ENCODE peak calls at places on chromosomes 11 and 22, in four cellular contexts. M, I, G and J are unnamed samples.

GRCh38 chr11:19200410-19201201 is 1.2 kb downstream of the CSRP3 start:
- DNase-seq in M (no peak), I (no peak), G (no peak), J (no peak)

GRCh38 chr22:25475554-25476022 is 88.9 kb upstream of the GRK3 start:
- DNase-seq in M (no peak), I (no peak), G (no peak), J (no peak)

GRCh38 chr11:30429550-30429949 is 106.6 kb downstream of the ARL14EP start:
- DNase-seq in M (no peak), I (no peak), G (no peak), J (no peak)

GRCh38 chr11:3087821-3088800 is 30.9 kb upstream of the CARS1 start:
- DNase-seq in M (no peak), I (no peak), G (no peak), J (no peak)

GRCh38 chr11:2752204-2752772 is 52.5 kb upstream of the KCNQ1OT1 start:
- DNase-seq in M (no peak), I (no peak), G (no peak), J (no peak)

GRCh38 chr22:37328017-37328416 is 45.7 kb downstream of the CYTH4 start:
- DNase-seq in M (no peak), I (no peak), G (no peak), J (no peak)

GRCh38 chr22:22074634-22075381 is 92.2 kb upstream of the TOP3B start:
- DNase-seq in M (no peak), I (no peak), G (no peak), J (no peak)

GRCh38 chr22:19109198-19110063 is 12.8 kb downstream of the DGCR2 start:
- DNase-seq in M (peak; percentile 95), I (peak; percentile 79), G (no peak), J (peak; percentile 55)

GRCh38 chr11:13952668-13953067 is 9.9 kb upstream of the SPON1 start:
- DNase-seq in M (no peak), I (no peak), G (no peak), J (no peak)

GRCh38 chr22:31141551-31141950 is 1.2 kb upstream of the PLA2G3 start:
- DNase-seq in M (no peak), I (no peak), G (no peak), J (no peak)

GRCh38 chr11:102603576-102603975 is 21.6 kb downstream of the MMP20 start:
- DNase-seq in M (no peak), I (no peak), G (no peak), J (no peak)

GRCh38 chr11:103364687-103365086 is 255.5 kb downstream of the DYNC2H1 start:
- DNase-seq in M (no peak), I (no peak), G (no peak), J (no peak)

GRCh38 chr11:93740031-93740801 is 1.1 kb downstream of the TAF1D start:
- DNase-seq in M (peak; percentile 54), I (peak; percentile 75), G (no peak), J (no peak)

GRCh38 chr22:50112151-50113118 is 22.6 kb downstream of the MOV10L1 start:
- DNase-seq in M (no peak), I (no peak), G (no peak), J (no peak)

GRCh38 chr11:14902650-14903350 is 10.8 kb upstream of the CYP2R1 start:
- DNase-seq in M (no peak), I (no peak), G (no peak), J (no peak)

GRCh38 chr22:27466229-27466628 is 335.3 kb downstream of the MN1 start:
- DNase-seq in M (no peak), I (no peak), G (no peak), J (no peak)

GRCh38 chr11:75482931-75483469 is 42.7 kb downstream of the GDPD5 start:
- DNase-seq in M (no peak), I (peak; percentile 80), G (no peak), J (no peak)

GRCh38 chr11:75487366-75487765 is 38.4 kb downstream of the GDPD5 start:
- DNase-seq in M (no peak), I (no peak), G (no peak), J (no peak)

GRCh38 chr11:75482310-75482606 is 43.5 kb downstream of the GDPD5 start:
- DNase-seq in M (no peak), I (no peak), G (no peak), J (no peak)

GRCh38 chr11:75481602-75482309 is 44.0 kb downstream of the GDPD5 start:
- DNase-seq in M (peak; percentile 41), I (no peak), G (no peak), J (no peak)

DNA sequence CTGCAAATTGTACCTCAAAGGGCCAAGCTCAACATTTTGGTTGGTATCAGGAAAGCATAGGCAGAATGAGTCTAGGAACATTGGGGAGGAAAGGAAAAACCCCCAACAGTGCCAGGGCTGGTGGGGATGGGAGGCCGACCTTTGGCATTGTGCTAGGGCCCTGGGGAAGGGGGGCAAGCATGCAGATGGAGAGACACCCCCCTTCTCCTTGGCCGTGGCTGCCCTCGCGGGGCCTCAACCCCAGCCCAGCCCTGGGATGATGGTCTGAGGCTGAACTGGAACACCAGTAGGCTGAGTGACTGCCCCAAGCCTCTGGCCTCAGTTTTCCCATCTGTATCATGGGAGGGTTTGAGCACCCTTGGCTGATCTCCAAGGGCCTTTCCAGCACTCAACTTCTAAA is 40.0 kb downstream of the GDPD5 start:
- DNase-seq in M (no peak), I (no peak), G (no peak), J (no peak)
- TF ChIP-seq CBX5 in M (no peak), I (no peak), G (no peak), J (no peak)

DNA sequence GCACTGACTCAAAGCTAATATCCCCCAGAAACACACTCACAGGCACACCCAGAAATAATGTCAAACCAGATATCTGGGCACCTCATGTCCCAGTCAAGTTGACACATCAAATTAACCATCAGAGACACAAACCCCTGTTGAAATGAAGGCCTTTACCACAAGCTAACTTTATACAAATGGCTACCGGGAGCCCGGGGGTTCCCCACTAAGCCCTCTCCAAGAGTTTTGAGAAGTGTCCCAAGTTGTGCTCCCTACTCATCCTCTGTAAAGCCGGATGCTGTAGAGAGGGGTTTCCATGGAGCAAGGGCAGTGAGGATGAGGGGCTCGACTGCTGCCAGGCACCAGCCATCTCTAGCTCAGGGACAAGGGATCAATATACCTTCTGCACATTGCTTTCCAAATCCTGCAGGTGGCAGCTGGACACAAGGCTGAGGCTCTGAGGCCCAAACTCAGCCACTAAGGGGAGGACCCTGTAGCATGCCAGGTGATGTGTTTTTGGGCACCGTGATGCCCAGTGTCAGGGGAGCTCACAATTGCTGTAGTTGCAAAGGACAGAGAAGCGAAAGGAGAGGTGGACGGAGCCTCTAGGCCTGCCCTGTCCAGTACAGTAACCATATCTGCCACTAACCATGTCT is 145.7 kb downstream of the TTC17 start:
- DNase-seq in M (peak; percentile 26), I (peak; percentile 38), G (peak; percentile 47), J (no peak)
- TF ChIP-seq CBX5 in M (no peak), I (no peak), G (no peak), J (no peak)

GRCh38 chr11:912266-912665 is 1.7 kb upstream of the CHID1 start:
- DNase-seq in M (no peak), I (no peak), G (no peak), J (no peak)

GRCh38 chr11:910044-910588 is 494 bp downstream of the CHID1 start:
- DNase-seq in M (peak; percentile 37), I (no peak), G (no peak), J (no peak)

GRCh38 chr11:911890-912219 is 1.2 kb upstream of the CHID1 start:
- DNase-seq in M (no peak), I (no peak), G (no peak), J (no peak)

GRCh38 chr11:910589-911030 is at the start of gene CHID1:
- DNase-seq in M (peak; percentile 93), I (peak; percentile 79), G (peak; percentile 95), J (no peak)

DNA sequence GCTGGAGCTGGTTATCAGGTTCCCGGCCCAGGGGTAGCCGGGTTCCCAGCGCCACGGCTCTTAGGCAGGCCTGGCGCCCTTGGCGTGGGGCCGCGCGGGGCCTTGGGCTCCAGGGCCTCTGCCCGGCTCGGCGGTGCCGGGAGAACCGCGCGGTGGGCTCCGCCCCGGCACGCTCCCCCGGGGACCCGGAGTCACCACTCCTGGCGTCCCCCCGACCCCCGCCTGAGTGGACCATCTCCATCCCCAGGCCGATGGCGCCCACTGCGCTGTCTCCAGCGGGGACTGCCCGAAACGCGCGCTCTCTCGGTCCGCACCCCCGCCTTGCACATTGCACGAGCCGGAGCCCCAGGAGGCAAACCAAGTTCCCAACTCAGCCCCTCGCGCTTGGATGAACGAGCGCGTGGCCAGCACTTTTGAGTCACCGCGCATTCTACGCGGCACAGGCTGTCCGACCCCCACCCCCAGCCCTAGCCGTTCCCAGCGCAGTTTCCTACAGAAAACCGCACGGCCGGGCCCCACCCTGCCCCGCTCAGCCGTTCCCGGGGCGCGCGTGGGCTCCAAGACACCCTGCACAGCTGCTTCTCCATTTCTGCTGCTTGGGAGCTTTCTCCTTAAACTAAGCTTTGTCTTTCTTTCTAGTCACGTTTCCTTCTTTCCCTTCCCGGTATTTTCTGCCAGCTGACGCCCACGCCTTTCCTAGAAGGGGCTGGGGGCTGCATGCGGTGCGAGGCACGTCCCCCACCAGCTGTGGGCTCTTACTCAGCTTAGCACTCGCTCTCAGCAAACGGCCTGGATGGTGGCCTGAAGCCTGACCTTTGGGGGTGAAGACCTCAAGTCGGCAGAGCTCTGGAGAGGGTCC is 650 bp upstream of the CHID1 start:
- DNase-seq in M (peak; percentile 69), I (no peak), G (no peak), J (no peak)
- TF ChIP-seq CBX5 in M (no peak), I (no peak), G (no peak), J (no peak)

GRCh38 chr11:35539781-35540281 is 14.4 kb upstream of the PAMR1 start:
- DNase-seq in M (no peak), I (no peak), G (no peak), J (no peak)
- TF ChIP-seq CBX5 in M (no peak), I (no peak), G (no peak), J (no peak)